ENCODE peak calls at places on chromosomes 6 and 20, in nine cellular contexts. U, S, E, P, O, W, X, D and F are unnamed samples. For H3K4me1 and H3K9me3, the result is how much of the 10 kb centered on the place peaks cover.

GRCh38 chr6:9138856-9139426 is 703.6 kb upstream of the SLC35B3 start:
- DNase-seq in S (no peak), W (no peak), P (no peak), D (peak), E (no peak), U (no peak), O (no peak), X (no peak), F (no peak)

GRCh38 chr6:108115598-108116058 is 41.1 kb upstream of the OSTM1 start:
- DNase-seq in E (peak), O (peak), S (peak), X (no peak), W (no peak), P (peak), D (peak), U (no peak), F (peak)

GRCh38 chr6:16414205-16414604 is 175.8 kb downstream of the GMPR start:
- DNase-seq in W (no peak), P (no peak), D (no peak), X (no peak), O (no peak), S (no peak), U (no peak), E (no peak), F (no peak)

GRCh38 chr6:38079107-38079506 is 259.6 kb downstream of the ZFAND3 start:
- DNase-seq in S (no peak), P (no peak), U (no peak), O (no peak), D (peak), W (no peak), E (no peak), X (no peak), F (no peak)

GRCh38 chr6:52517502-52518278 is 59.2 kb downstream of the TRAM2 start:
- DNase-seq in W (peak), P (peak), S (peak), E (peak), D (peak), U (no peak), X (peak), O (peak), F (peak)

GRCh38 chr6:36547646-36548400 is 544 bp upstream of the STK38 start:
- DNase-seq in X (no peak), E (no peak), W (no peak), P (no peak), S (no peak), O (no peak), D (no peak), U (peak), F (no peak)

GRCh38 chr6:71444222-71444621 is 155.6 kb downstream of the OGFRL1 start:
- DNase-seq in O (no peak), X (no peak), D (no peak), U (no peak), S (no peak), E (no peak), P (no peak), W (no peak), F (no peak)

GRCh38 chr20:23881371-23881770 is 1.8 kb upstream of the CST5 start:
- DNase-seq in U (no peak), W (no peak), O (no peak), S (no peak), E (no peak), X (no peak), D (no peak), P (no peak), F (no peak)

GRCh38 chr6:294656-295565 is 2.6 kb downstream of the DUSP22 start:
- DNase-seq in W (no peak), U (no peak), E (no peak), P (no peak), D (no peak), S (no peak), O (no peak), X (no peak), F (no peak)

GRCh38 chr20:47875302-47876025 is 90.2 kb upstream of the SULF2 start:
- DNase-seq in P (no peak), U (no peak), E (no peak), S (no peak), O (no peak), X (no peak), W (no peak), D (no peak), F (no peak)

GRCh38 chr20:47382746-47383145 is 26.2 kb upstream of the ZMYND8 start:
- DNase-seq in E (no peak), X (no peak), S (no peak), O (no peak), P (no peak), D (no peak), U (no peak), W (no peak), F (no peak)

GRCh38 chr6:42511803-42512422 is 51.9 kb upstream of the UBR2 start:
- DNase-seq in S (no peak), D (peak), E (no peak), U (no peak), O (no peak), P (no peak), X (no peak), W (no peak), F (no peak)

GRCh38 chr20:18224968-18225568 is 63.3 kb upstream of the ZNF133 start:
- DNase-seq in P (peak), S (peak), U (no peak), E (peak), D (peak), W (peak), X (peak), O (peak), F (peak)

GRCh38 chr6:11144393-11144829 is 32.9 kb upstream of the ERVFRD-1 start:
- DNase-seq in X (peak), S (peak), W (peak), U (peak), E (peak), P (peak), O (peak), D (peak), F (peak)

GRCh38 chr6:70221025-70221714 is 81.7 kb downstream of the COL9A1 start:
- DNase-seq in E (peak), S (no peak), P (no peak), O (peak), U (no peak), D (peak), X (no peak), W (no peak), F (no peak)

GRCh38 chr6:119727504-119728219 is 378.1 kb upstream of the MAN1A1 start:
- DNase-seq in P (no peak), S (peak), X (no peak), W (no peak), U (no peak), E (peak), O (peak), D (no peak), F (no peak)

GRCh38 chr20:35978041-35978513 is 9.7 kb downstream of the CNBD2 start:
- DNase-seq in W (no peak), P (no peak), U (no peak), X (no peak), D (peak), E (no peak), O (no peak), S (no peak), F (no peak)

GRCh38 chr6:64220776-64221175 is 585.2 kb downstream of the PHF3 start:
- DNase-seq in O (no peak), P (no peak), U (no peak), E (no peak), X (no peak), S (no peak), W (no peak), D (no peak), F (no peak)

GRCh38 chr6:3438190-3439167 is 18.4 kb downstream of the SLC22A23 start:
- DNase-seq in P (no peak), D (peak), O (no peak), U (no peak), W (no peak), E (no peak), S (no peak), X (no peak), F (no peak)

GRCh38 chr6:22952076-22952475 is 382.7 kb downstream of the HDGFL1 start:
- DNase-seq in D (peak), P (no peak), W (no peak), O (no peak), U (no peak), S (no peak), X (no peak), E (no peak), F (no peak)

GRCh38 chr20:37745553-37745952 is 51.7 kb downstream of the CTNNBL1 start:
- DNase-seq in S (no peak), D (no peak), X (no peak), E (no peak), P (no peak), O (no peak), U (peak), W (no peak), F (no peak)

GRCh38 chr6:129753422-129753821 is 43.4 kb upstream of the ARHGAP18 start:
- DNase-seq in X (no peak), D (no peak), S (no peak), W (no peak), U (no peak), P (no peak), O (no peak), E (peak), F (no peak)

GRCh38 chr6:148200302-148200701 is 142.3 kb upstream of the SASH1 start:
- DNase-seq in U (no peak), E (peak), P (peak), O (peak), D (no peak), W (no peak), X (no peak), S (peak), F (no peak)

GRCh38 chr20:23995905-23996666 is 7.5 kb upstream of the GGTLC1 start:
- DNase-seq in S (peak), D (peak), U (no peak), X (no peak), P (peak), W (peak), O (peak), E (peak), F (peak)

GRCh38 chr6:150325093-150325772 is 43.6 kb upstream of the IYD start:
- DNase-seq in P (no peak), D (no peak), U (no peak), X (no peak), W (no peak), S (peak), E (no peak), O (no peak), F (no peak)

GRCh38 chr6:2514965-2515543 is 235.7 kb downstream of the MYLK4 start:
- DNase-seq in D (no peak), E (peak), X (no peak), U (no peak), W (no peak), O (no peak), S (peak), P (no peak), F (no peak)

GRCh38 chr20:14412102-14412501 is 74.7 kb upstream of the FLRT3 start:
- DNase-seq in P (no peak), O (no peak), D (no peak), U (no peak), X (no peak), S (no peak), E (no peak), W (no peak), F (no peak)

DNA sequence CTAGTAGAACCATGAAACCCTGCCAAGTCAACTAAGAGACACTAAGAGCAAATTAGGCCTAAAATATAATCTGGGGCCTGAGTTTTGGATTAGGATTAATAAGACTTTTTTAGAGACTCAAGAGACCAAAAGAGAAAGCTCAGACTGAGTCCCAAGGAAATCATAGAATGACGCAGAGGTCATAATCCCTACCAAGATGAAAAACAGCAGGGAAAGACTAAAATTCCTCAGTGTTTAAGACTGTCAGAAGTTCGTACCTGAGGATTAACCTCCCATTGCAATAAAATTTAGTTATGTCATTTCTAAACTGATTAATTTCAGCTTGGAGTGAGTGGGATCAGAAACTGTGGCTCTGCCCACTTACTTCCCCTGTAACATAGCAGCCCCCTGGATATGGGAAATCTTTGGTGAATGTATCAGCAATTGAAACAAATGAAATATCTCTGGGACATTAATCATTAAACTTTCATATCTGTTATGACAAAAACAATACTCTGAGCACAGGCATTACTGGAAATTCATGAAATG is 200.3 kb downstream of the EDN1 start:
- DNase-seq in W (no peak), P (no peak), O (no peak), E (no peak), D (no peak), U (no peak), S (no peak), X (no peak), F (no peak)
- H3K27ac ChIP-seq in W (peak), P (peak), O (no peak), E (no peak), D (no peak), U (no peak), S (peak), X (peak), F (peak)

GRCh38 chr6:112153926-112154621 is 66.7 kb downstream of the FAM229B start:
- DNase-seq in O (no peak), U (no peak), S (no peak), P (no peak), W (no peak), D (peak), X (no peak), E (no peak), F (no peak)
- H3K4me1 ChIP-seq in O (under half), U (under half), S (under half), P (under half), W (under half), D (under half), X (under half), E (under half), F (under half)

DNA sequence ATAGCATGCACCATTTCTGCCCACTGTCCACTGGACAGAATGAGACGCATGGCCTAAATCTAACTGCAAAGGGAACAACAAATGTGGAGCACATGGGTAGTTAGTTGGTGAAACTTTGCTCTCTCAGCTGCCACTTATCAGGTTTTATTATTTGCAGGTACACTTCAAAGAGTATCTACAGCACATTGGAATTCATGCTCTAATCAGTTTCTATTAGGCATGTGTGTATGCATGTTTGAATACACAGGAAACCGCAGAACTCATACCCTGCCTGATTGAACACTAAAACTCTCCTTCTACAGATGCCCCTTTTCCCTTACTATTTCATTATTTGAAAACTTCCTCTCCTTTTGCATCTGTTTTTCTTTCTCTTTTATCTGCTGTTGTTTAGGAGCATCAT is 97.4 kb upstream of the HSF2 start:
- DNase-seq in W (no peak), E (no peak), X (no peak), P (no peak), U (no peak), S (no peak), O (no peak), D (no peak), F (no peak)
- H3K9me3 ChIP-seq in W (under half), E (under half), X (under half), P (under half), U (under half), S (under half), O (under half), D (under half), F (under half)

GRCh38 chr6:166651408-166651807 is 24.4 kb upstream of the RPS6KA2 start:
- DNase-seq in S (no peak), U (no peak), D (no peak), X (no peak), E (no peak), P (no peak), W (no peak), O (no peak), F (no peak)

GRCh38 chr6:166647896-166648295 is 20.8 kb upstream of the RPS6KA2 start:
- DNase-seq in D (no peak), U (no peak), P (no peak), W (no peak), S (no peak), E (no peak), X (no peak), O (no peak), F (no peak)

GRCh38 chr6:166650824-166651223 is 23.8 kb upstream of the RPS6KA2 start:
- DNase-seq in D (no peak), P (no peak), E (no peak), U (no peak), S (no peak), X (no peak), O (no peak), W (no peak), F (no peak)

GRCh38 chr6:166646716-166647115 is 19.7 kb upstream of the RPS6KA2 start:
- DNase-seq in S (no peak), D (no peak), W (no peak), U (no peak), X (no peak), O (no peak), E (no peak), P (no peak), F (no peak)

DNA sequence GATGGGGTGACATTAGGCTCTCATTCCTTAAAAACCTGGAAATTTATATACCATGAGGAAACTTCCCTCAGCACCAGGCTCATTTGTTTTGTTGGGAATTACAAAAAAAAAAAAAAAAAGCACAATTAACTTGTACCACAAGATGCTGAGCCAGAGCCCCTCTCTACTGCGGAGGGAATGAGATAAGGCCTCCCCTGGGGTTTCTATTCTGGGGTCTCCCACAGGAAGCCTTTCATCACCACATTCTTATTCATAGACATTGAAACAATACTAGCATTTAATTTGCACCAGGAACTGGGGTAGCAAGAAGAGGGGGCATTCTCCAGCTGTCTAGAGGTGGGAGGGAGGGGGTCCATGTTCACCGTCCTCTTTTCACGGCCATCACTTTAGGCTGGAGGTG is 23.0 kb upstream of the RPS6KA2 start:
- DNase-seq in X (no peak), D (no peak), P (no peak), U (no peak), S (no peak), E (no peak), W (no peak), O (no peak), F (no peak)
- H3K27ac ChIP-seq in X (no peak), D (no peak), P (no peak), U (no peak), S (no peak), E (no peak), W (no peak), O (no peak), F (no peak)

DNA sequence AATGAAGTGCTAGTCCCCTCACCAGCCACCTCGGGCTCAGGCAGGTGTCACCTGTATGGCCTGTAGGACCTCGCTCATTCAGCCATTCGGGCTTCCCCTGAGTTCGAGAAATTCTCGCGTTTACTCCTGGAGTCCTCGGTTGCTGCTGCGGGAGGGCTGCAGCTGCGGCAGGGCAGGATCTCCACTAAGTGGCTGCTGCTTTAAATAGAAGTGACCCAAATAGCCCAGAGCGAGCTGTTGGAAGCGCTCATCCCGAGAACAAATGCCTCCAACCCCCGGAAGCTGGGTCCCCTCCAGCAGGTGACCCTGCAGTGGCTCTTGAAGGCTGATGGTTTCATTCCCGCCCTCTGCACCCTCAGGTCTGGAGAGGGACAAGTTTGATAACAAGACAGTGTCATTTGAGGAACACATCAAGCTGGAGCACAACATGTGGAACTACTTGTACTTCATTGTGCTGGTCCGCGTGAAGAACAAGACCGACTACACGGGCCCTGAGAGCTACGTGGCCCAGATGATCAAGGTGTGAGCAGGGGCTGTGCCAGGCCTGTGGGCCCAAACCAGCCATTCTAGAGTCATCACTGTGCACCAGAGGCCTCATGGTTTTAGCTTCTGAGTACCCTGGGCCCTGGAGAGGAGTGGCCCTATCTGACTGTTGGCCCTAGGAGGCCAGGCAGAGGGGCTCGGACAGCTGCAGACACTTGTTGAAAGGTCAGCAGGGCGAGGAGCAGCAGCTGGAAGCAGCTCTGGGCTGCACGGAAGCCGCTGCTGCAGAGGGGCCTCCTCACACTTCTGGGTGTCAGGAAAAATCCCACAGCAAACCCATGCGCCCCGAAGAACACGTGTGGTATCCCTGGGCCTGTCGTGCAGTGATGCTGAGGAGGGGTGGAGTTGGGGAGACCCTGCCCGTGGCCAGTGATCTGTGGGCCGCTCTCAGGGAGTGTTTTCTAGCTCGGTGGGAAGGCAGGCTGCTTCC is 18.0 kb downstream of the UQCC2 start:
- DNase-seq in S (no peak), X (no peak), U (no peak), W (no peak), D (no peak), P (peak), E (no peak), O (no peak), F (peak)
- H3K4me1 ChIP-seq in S (half or more), X (under half), U (half or more), W (half or more), D (under half), P (half or more), E (under half), O (under half), F (half or more)

GRCh38 chr20:56204206-56204605 is 44.3 kb upstream of the MC3R start:
- DNase-seq in X (no peak), O (no peak), P (no peak), W (no peak), S (no peak), E (no peak), D (no peak), U (no peak), F (no peak)
- H3K9me3 ChIP-seq in X (under half), O (under half), P (under half), W (under half), S (under half), E (under half), D (under half), U (under half), F (under half)

GRCh38 chr6:160049346-160049745 is 72.3 kb upstream of the SLC22A1 start:
- DNase-seq in S (no peak), D (no peak), E (no peak), U (no peak), X (no peak), P (no peak), O (no peak), W (no peak), F (no peak)
- H3K27ac ChIP-seq in S (no peak), D (no peak), E (no peak), U (no peak), X (no peak), P (no peak), O (no peak), W (no peak), F (no peak)

GRCh38 chr20:31718952-31719643 is 3.6 kb downstream of the BCL2L1 start:
- DNase-seq in X (no peak), W (no peak), U (no peak), D (no peak), S (peak), O (no peak), E (no peak), P (no peak), F (no peak)
- H3K4me1 ChIP-seq in X (under half), W (under half), U (half or more), D (under half), S (half or more), O (under half), E (half or more), P (half or more), F (half or more)